ENCODE peak calls at places on chromosomes 4 and X, in five cellular contexts. N, P, J, Q and K are unnamed samples.

GRCh38 chrX:18354369-18355329 is at the start of gene SCML2:
- DNase-seq in N (peak), P (peak), J (peak), Q (peak), K (no peak)

GRCh38 chr4:15197005-15197404 is 194.7 kb downstream of the CPEB2 start:
- DNase-seq in N (no peak), P (peak), J (no peak), Q (no peak), K (no peak)

GRCh38 chrX:56600141-56600540 is 36.7 kb downstream of the UBQLN2 start:
- DNase-seq in N (no peak), P (no peak), J (no peak), Q (no peak), K (no peak)

GRCh38 chr4:183924362-183925044 is 19.4 kb downstream of the STOX2 start:
- DNase-seq in N (peak), P (no peak), J (no peak), Q (no peak), K (no peak)

GRCh38 chrX:47483310-47484268 is 567 bp upstream of the ZNF41 start:
- DNase-seq in N (peak), P (peak), J (no peak), Q (peak), K (no peak)

GRCh38 chrX:12010436-12010835 is 127.8 kb upstream of the FRMPD4 start:
- DNase-seq in N (no peak), P (no peak), J (no peak), Q (no peak), K (no peak)

GRCh38 chr4:128600410-128600809 is 209.1 kb upstream of the JADE1 start:
- DNase-seq in N (no peak), P (no peak), J (no peak), Q (no peak), K (no peak)

GRCh38 chr4:138953962-138954371 is 61.6 kb upstream of the NOCT start:
- DNase-seq in N (no peak), P (no peak), J (no peak), Q (no peak), K (peak)

GRCh38 chr4:8595237-8596087 is 2.9 kb downstream of the CPZ start:
- DNase-seq in N (no peak), P (no peak), J (no peak), Q (no peak), K (no peak)

GRCh38 chr4:39900966-39901365 is 76.7 kb downstream of the PDS5A start:
- DNase-seq in N (no peak), P (no peak), J (no peak), Q (no peak), K (no peak)

GRCh38 chrX:27391601-27392000 is 71.5 kb downstream of the PPP4R3C start:
- DNase-seq in N (no peak), P (no peak), J (no peak), Q (no peak), K (no peak)

GRCh38 chrX:54042609-54043010 is 1.7 kb downstream of the PHF8 start:
- DNase-seq in N (peak), P (peak), J (peak), Q (peak), K (no peak)

GRCh38 chr4:74996996-74997395 is 64.1 kb downstream of the PARM1 start:
- DNase-seq in N (no peak), P (no peak), J (no peak), Q (no peak), K (no peak)

GRCh38 chr4:137283737-137284136 is 248.6 kb downstream of the PCDH18 start:
- DNase-seq in N (no peak), P (no peak), J (no peak), Q (no peak), K (no peak)

GRCh38 chr4:159006202-159006601 is 96.7 kb upstream of the RAPGEF2 start:
- DNase-seq in N (no peak), P (no peak), J (no peak), Q (no peak), K (no peak)

GRCh38 chr4:98996056-98996941 is 778 bp downstream of the METAP1 start:
- DNase-seq in N (no peak), P (no peak), J (no peak), Q (peak), K (no peak)

GRCh38 chrX:2484721-2485459 is 15.9 kb downstream of the DHRSX start:
- DNase-seq in N (no peak), P (no peak), J (no peak), Q (no peak), K (no peak)

GRCh38 chr4:53119685-53120084 is 246.2 kb downstream of the SCFD2 start:
- DNase-seq in N (no peak), P (no peak), J (no peak), Q (no peak), K (peak)

GRCh38 chrX:39162322-39162721 is 361.1 kb downstream of the MID1IP1 start:
- DNase-seq in N (no peak), P (peak), J (peak), Q (no peak), K (no peak)

GRCh38 chrX:40099046-40099968 is 1.5 kb upstream of the BCOR start:
- DNase-seq in N (peak), P (no peak), J (peak), Q (no peak), K (no peak)

GRCh38 chr4:163484906-163485305 is 9.6 kb upstream of the TMA16 start:
- DNase-seq in N (no peak), P (peak), J (no peak), Q (no peak), K (peak)

GRCh38 chr4:58849026-58849425 is 1738.8 kb upstream of the IGFBP7 start:
- DNase-seq in N (no peak), P (no peak), J (no peak), Q (peak), K (no peak)

GRCh38 chr4:10587697-10588096 is 96.9 kb downstream of the CLNK start:
- DNase-seq in N (no peak), P (no peak), J (no peak), Q (no peak), K (no peak)

GRCh38 chrX:65407157-65407626 is 127.4 kb downstream of the LAS1L start:
- DNase-seq in N (no peak), P (no peak), J (no peak), Q (no peak), K (no peak)

GRCh38 chr4:125314676-125315570 is at the start of gene FAT4:
- DNase-seq in N (peak), P (peak), J (peak), Q (peak), K (peak)

GRCh38 chr4:181958435-181958834 is 284.8 kb upstream of the TENM3 start:
- DNase-seq in N (no peak), P (no peak), J (no peak), Q (no peak), K (no peak)

GRCh38 chr4:90841676-90842075 is 714.5 kb downstream of the CCSER1 start:
- DNase-seq in N (no peak), P (no peak), J (no peak), Q (no peak), K (no peak)

GRCh38 chrX:46803140-46803539 is 33.7 kb upstream of the RP2 start:
- DNase-seq in N (no peak), P (no peak), J (no peak), Q (no peak), K (no peak)

GRCh38 chrX:135477576-135477975 is 42.9 kb upstream of the INTS6L start:
- DNase-seq in N (peak), P (peak), J (peak), Q (peak), K (no peak)

GRCh38 chr4:111266937-111267336 is 644.1 kb upstream of the PITX2 start:
- DNase-seq in N (no peak), P (no peak), J (no peak), Q (no peak), K (no peak)

GRCh38 chr4:110475881-110476818 is at the start of gene ENPEP:
- DNase-seq in N (peak), P (no peak), J (peak), Q (no peak), K (no peak)